ENCODE peak calls at places on chromosome 13, in ten cellular contexts. One of them, this sample, is unnamed.

GRCh38 chr13:36345438-36346221 is 564 bp downstream of the SPART start:
- DNase-seq in breast epithelium: no peak
- DNase-seq in endothelial cell of umbilical vein: peak; percentile 87
- DNase-seq in stomach: peak; percentile 67
- DNase-seq in GM23338: peak; percentile 86
- DNase-seq in esophagus muscularis mucosa: peak; percentile 93
- DNase-seq in Panc1: no peak
- DNase-seq in K562: peak; percentile 11
- DNase-seq in SK-N-SH: no peak
- DNase-seq in GM12878: no peak
- DNase-seq in this sample: peak; percentile 51

GRCh38 chr13:110714798-110715394 is 1.4 kb downstream of the ING1 start:
- DNase-seq in K562: no peak
- DNase-seq in SK-N-SH: no peak
- DNase-seq in esophagus muscularis mucosa: no peak
- DNase-seq in GM12878: no peak
- DNase-seq in stomach: peak; percentile 55
- DNase-seq in GM23338: peak; percentile 64
- DNase-seq in endothelial cell of umbilical vein: no peak
- DNase-seq in breast epithelium: peak; percentile 61
- DNase-seq in Panc1: no peak
- DNase-seq in this sample: peak; percentile 70

GRCh38 chr13:91313103-91313502 is 34.4 kb upstream of the MIR17HG start:
- DNase-seq in stomach: no peak
- DNase-seq in Panc1: no peak
- DNase-seq in K562: no peak
- DNase-seq in breast epithelium: no peak
- DNase-seq in GM12878: no peak
- DNase-seq in endothelial cell of umbilical vein: peak; percentile 51
- DNase-seq in esophagus muscularis mucosa: no peak
- DNase-seq in SK-N-SH: peak; percentile 16
- DNase-seq in GM23338: peak; percentile 66
- DNase-seq in this sample: no peak

GRCh38 chr13:94712812-94713555 is 639 bp upstream of the SOX21 start:
- DNase-seq in K562: no peak
- DNase-seq in stomach: peak; percentile 78
- DNase-seq in endothelial cell of umbilical vein: peak; percentile 74
- DNase-seq in breast epithelium: no peak
- DNase-seq in Panc1: no peak
- DNase-seq in GM12878: no peak
- DNase-seq in SK-N-SH: peak; percentile 76
- DNase-seq in esophagus muscularis mucosa: peak; percentile 83
- DNase-seq in GM23338: peak; percentile 60
- DNase-seq in this sample: peak; percentile 86

GRCh38 chr13:85367887-85368286 is 431.3 kb downstream of the SLITRK6 start:
- DNase-seq in stomach: no peak
- DNase-seq in breast epithelium: no peak
- DNase-seq in SK-N-SH: no peak
- DNase-seq in esophagus muscularis mucosa: no peak
- DNase-seq in Panc1: no peak
- DNase-seq in K562: no peak
- DNase-seq in GM23338: no peak
- DNase-seq in endothelial cell of umbilical vein: no peak
- DNase-seq in GM12878: no peak
- DNase-seq in this sample: no peak

GRCh38 chr13:60016229-60016628 is 147.5 kb downstream of the DIAPH3 start:
- DNase-seq in Panc1: no peak
- DNase-seq in K562: no peak
- DNase-seq in esophagus muscularis mucosa: no peak
- DNase-seq in GM12878: no peak
- DNase-seq in endothelial cell of umbilical vein: no peak
- DNase-seq in stomach: no peak
- DNase-seq in SK-N-SH: no peak
- DNase-seq in GM23338: no peak
- DNase-seq in breast epithelium: no peak
- DNase-seq in this sample: no peak

GRCh38 chr13:42895781-42896180 is 96.3 kb downstream of the EPSTI1 start:
- DNase-seq in esophagus muscularis mucosa: no peak
- DNase-seq in GM23338: no peak
- DNase-seq in endothelial cell of umbilical vein: peak; percentile 10
- DNase-seq in SK-N-SH: no peak
- DNase-seq in GM12878: no peak
- DNase-seq in K562: no peak
- DNase-seq in breast epithelium: no peak
- DNase-seq in stomach: no peak
- DNase-seq in Panc1: no peak
- DNase-seq in this sample: no peak

GRCh38 chr13:49023441-49023840 is 47.7 kb downstream of the FNDC3A start:
- DNase-seq in GM23338: no peak
- DNase-seq in esophagus muscularis mucosa: no peak
- DNase-seq in stomach: no peak
- DNase-seq in endothelial cell of umbilical vein: peak; percentile 28
- DNase-seq in breast epithelium: no peak
- DNase-seq in GM12878: no peak
- DNase-seq in K562: no peak
- DNase-seq in Panc1: peak; percentile 10
- DNase-seq in SK-N-SH: no peak
- DNase-seq in this sample: no peak

GRCh38 chr13:51534075-51534817 is 50.0 kb upstream of the WDFY2 start:
- DNase-seq in K562: no peak
- DNase-seq in breast epithelium: no peak
- DNase-seq in GM23338: no peak
- DNase-seq in esophagus muscularis mucosa: no peak
- DNase-seq in GM12878: no peak
- DNase-seq in stomach: peak; percentile 31
- DNase-seq in endothelial cell of umbilical vein: no peak
- DNase-seq in Panc1: no peak
- DNase-seq in SK-N-SH: no peak
- DNase-seq in this sample: no peak

GRCh38 chr13:30829145-30829544 is 76.9 kb upstream of the MEDAG start:
- DNase-seq in Panc1: no peak
- DNase-seq in GM12878: no peak
- DNase-seq in GM23338: no peak
- DNase-seq in SK-N-SH: no peak
- DNase-seq in K562: no peak
- DNase-seq in endothelial cell of umbilical vein: peak; percentile 31
- DNase-seq in esophagus muscularis mucosa: no peak
- DNase-seq in stomach: no peak
- DNase-seq in breast epithelium: no peak
- DNase-seq in this sample: no peak

GRCh38 chr13:21657538-21657937 is 13.3 kb upstream of the FGF9 start:
- DNase-seq in GM23338: no peak
- DNase-seq in SK-N-SH: no peak
- DNase-seq in Panc1: no peak
- DNase-seq in GM12878: no peak
- DNase-seq in stomach: no peak
- DNase-seq in endothelial cell of umbilical vein: no peak
- DNase-seq in K562: no peak
- DNase-seq in breast epithelium: no peak
- DNase-seq in esophagus muscularis mucosa: no peak
- DNase-seq in this sample: no peak

GRCh38 chr13:66425741-66426140 is 804.4 kb downstream of the PCDH9 start:
- DNase-seq in endothelial cell of umbilical vein: no peak
- DNase-seq in GM23338: no peak
- DNase-seq in esophagus muscularis mucosa: no peak
- DNase-seq in GM12878: no peak
- DNase-seq in SK-N-SH: no peak
- DNase-seq in Panc1: no peak
- DNase-seq in stomach: no peak
- DNase-seq in breast epithelium: no peak
- DNase-seq in K562: no peak
- DNase-seq in this sample: no peak

GRCh38 chr13:79361299-79361698 is 44.8 kb downstream of the RBM26 start:
- DNase-seq in GM12878: no peak
- DNase-seq in K562: no peak
- DNase-seq in GM23338: no peak
- DNase-seq in stomach: no peak
- DNase-seq in breast epithelium: no peak
- DNase-seq in SK-N-SH: no peak
- DNase-seq in Panc1: no peak
- DNase-seq in esophagus muscularis mucosa: no peak
- DNase-seq in endothelial cell of umbilical vein: no peak
- DNase-seq in this sample: no peak

GRCh38 chr13:79354285-79354684 is 51.8 kb downstream of the RBM26 start:
- DNase-seq in breast epithelium: no peak
- DNase-seq in esophagus muscularis mucosa: no peak
- DNase-seq in Panc1: no peak
- DNase-seq in stomach: no peak
- DNase-seq in K562: no peak
- DNase-seq in endothelial cell of umbilical vein: peak; percentile 15
- DNase-seq in GM12878: no peak
- DNase-seq in SK-N-SH: no peak
- DNase-seq in GM23338: no peak
- DNase-seq in this sample: no peak

GRCh38 chr13:79353698-79354097 is 52.4 kb downstream of the RBM26 start:
- DNase-seq in stomach: no peak
- DNase-seq in SK-N-SH: no peak
- DNase-seq in Panc1: no peak
- DNase-seq in GM12878: no peak
- DNase-seq in esophagus muscularis mucosa: no peak
- DNase-seq in GM23338: no peak
- DNase-seq in breast epithelium: no peak
- DNase-seq in endothelial cell of umbilical vein: peak; percentile 78
- DNase-seq in K562: no peak
- DNase-seq in this sample: no peak

GRCh38 chr13:79360064-79360463 is 46.0 kb downstream of the RBM26 start:
- DNase-seq in GM12878: no peak
- DNase-seq in stomach: no peak
- DNase-seq in Panc1: no peak
- DNase-seq in breast epithelium: no peak
- DNase-seq in esophagus muscularis mucosa: no peak
- DNase-seq in endothelial cell of umbilical vein: no peak
- DNase-seq in SK-N-SH: no peak
- DNase-seq in K562: no peak
- DNase-seq in GM23338: no peak
- DNase-seq in this sample: no peak

DNA sequence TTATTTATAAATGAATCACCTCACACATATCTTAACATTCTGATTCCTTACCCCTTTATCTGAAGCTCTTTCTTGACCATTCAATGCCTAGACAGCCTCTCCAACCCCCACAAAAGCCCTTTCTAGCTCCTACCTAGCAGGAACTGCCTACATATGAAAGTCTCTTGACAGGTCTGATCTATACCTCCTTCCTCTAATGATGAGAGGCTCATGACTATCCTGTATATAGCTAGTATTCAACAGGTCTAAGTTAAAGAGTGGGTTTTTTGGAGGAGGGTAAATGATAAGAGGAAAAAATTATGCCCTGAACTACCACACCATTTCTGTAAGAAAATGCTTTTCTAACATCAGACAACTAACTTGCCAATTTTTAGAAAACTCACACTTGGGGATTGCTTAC is 47.0 kb downstream of the RBM26 start:
- DNase-seq in SK-N-SH: no peak
- DNase-seq in stomach: no peak
- DNase-seq in GM12878: no peak
- DNase-seq in esophagus muscularis mucosa: no peak
- DNase-seq in GM23338: no peak
- DNase-seq in Panc1: no peak
- DNase-seq in K562: no peak
- DNase-seq in breast epithelium: no peak
- DNase-seq in endothelial cell of umbilical vein: no peak
- DNase-seq in this sample: no peak
- H3K36me3 ChIP-seq in SK-N-SH: peaks cover 73% of the 10 kb centered on the region
- H3K36me3 ChIP-seq in stomach: peaks cover 95% of the 10 kb centered on the region
- H3K36me3 ChIP-seq in GM12878: peaks cover 24% of the 10 kb centered on the region
- H3K36me3 ChIP-seq in esophagus muscularis mucosa: peaks cover 53% of the 10 kb centered on the region
- H3K36me3 ChIP-seq in GM23338: peaks cover 16% of the 10 kb centered on the region
- H3K36me3 ChIP-seq in Panc1: peaks cover 38% of the 10 kb centered on the region
- H3K36me3 ChIP-seq in K562: peaks cover 79% of the 10 kb centered on the region
- H3K36me3 ChIP-seq in breast epithelium: peaks cover 6% of the 10 kb centered on the region
- H3K36me3 ChIP-seq in endothelial cell of umbilical vein: no peaks in the 10 kb centered on the region
- H3K36me3 ChIP-seq in this sample: peaks cover 23% of the 10 kb centered on the region

DNA sequence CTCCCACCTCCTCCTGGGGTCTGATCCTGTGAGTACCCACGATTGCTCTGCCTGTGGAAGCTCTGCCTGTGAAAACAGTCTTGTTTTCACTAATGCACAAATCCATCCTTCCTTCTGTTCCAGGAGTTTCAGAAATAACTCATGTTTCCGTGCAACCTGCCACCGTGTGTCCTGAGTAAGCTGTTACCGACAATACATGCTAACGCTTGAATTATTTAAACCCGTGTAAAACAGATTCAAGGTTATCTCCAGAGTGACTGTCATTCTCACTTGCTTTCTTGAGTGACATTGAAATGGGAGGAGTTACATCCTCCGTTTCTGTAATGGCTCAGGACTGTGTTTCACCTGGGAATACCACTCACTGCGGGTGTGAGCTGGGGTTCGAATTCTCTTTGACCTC is 24.9 kb downstream of the GPR12 start:
- DNase-seq in SK-N-SH: no peak
- DNase-seq in Panc1: no peak
- DNase-seq in K562: no peak
- DNase-seq in stomach: no peak
- DNase-seq in breast epithelium: no peak
- DNase-seq in GM12878: no peak
- DNase-seq in GM23338: no peak
- DNase-seq in esophagus muscularis mucosa: no peak
- DNase-seq in endothelial cell of umbilical vein: no peak
- DNase-seq in this sample: no peak
- TF ChIP-seq POLR2AphosphoS5 in SK-N-SH: no peak
- TF ChIP-seq POLR2AphosphoS5 in Panc1: no peak
- TF ChIP-seq POLR2AphosphoS5 in K562: no peak
- TF ChIP-seq POLR2AphosphoS5 in stomach: no peak
- TF ChIP-seq POLR2AphosphoS5 in breast epithelium: no peak
- TF ChIP-seq POLR2AphosphoS5 in GM12878: no peak
- TF ChIP-seq POLR2AphosphoS5 in GM23338: no peak
- TF ChIP-seq POLR2AphosphoS5 in esophagus muscularis mucosa: no peak
- TF ChIP-seq POLR2AphosphoS5 in endothelial cell of umbilical vein: no peak
- TF ChIP-seq POLR2AphosphoS5 in this sample: no peak

DNA sequence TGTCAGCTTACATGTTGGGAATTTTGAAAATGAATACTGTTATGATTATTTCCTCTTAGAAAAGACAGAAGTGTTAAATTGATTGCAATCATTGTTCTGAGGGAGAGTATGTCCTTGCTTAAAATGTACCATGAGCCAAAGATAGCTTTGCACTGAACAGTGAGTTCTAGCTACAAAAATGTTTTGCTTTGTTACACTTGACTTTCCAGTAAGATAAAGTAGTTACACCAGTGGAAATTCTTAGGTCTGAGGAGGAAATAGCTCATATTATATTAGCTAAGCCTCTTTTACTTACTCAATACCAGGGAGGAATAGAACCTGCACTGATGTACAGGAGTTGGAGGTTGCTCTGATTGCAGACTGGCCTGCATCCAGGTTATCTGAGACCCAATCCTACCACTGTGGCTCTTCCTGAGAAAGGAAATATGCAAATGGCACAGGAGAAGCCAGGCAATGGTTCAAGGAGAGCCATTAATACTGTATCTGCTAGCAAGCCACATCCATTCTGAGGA is 53.0 kb upstream of the FBXL3 start:
- DNase-seq in K562: no peak
- DNase-seq in Panc1: no peak
- DNase-seq in GM23338: no peak
- DNase-seq in SK-N-SH: no peak
- DNase-seq in stomach: no peak
- DNase-seq in esophagus muscularis mucosa: no peak
- DNase-seq in breast epithelium: no peak
- DNase-seq in endothelial cell of umbilical vein: no peak
- DNase-seq in GM12878: no peak
- DNase-seq in this sample: no peak
- H3K36me3 ChIP-seq in K562: peaks cover 54% of the 10 kb centered on the region
- H3K36me3 ChIP-seq in Panc1: peaks cover 4% of the 10 kb centered on the region
- H3K36me3 ChIP-seq in GM23338: peaks cover 25% of the 10 kb centered on the region
- H3K36me3 ChIP-seq in SK-N-SH: peaks cover 63% of the 10 kb centered on the region
- H3K36me3 ChIP-seq in stomach: peaks cover 100% of the 10 kb centered on the region
- H3K36me3 ChIP-seq in esophagus muscularis mucosa: peaks cover 98% of the 10 kb centered on the region
- H3K36me3 ChIP-seq in breast epithelium: peaks cover 3% of the 10 kb centered on the region
- H3K36me3 ChIP-seq in endothelial cell of umbilical vein: peaks cover 12% of the 10 kb centered on the region
- H3K36me3 ChIP-seq in GM12878: peaks cover 42% of the 10 kb centered on the region
- H3K36me3 ChIP-seq in this sample: peaks cover 50% of the 10 kb centered on the region

GRCh38 chr13:103948477-103948876 is 882.3 kb upstream of the SLC10A2 start:
- DNase-seq in endothelial cell of umbilical vein: peak; percentile 92
- DNase-seq in SK-N-SH: no peak
- DNase-seq in Panc1: no peak
- DNase-seq in esophagus muscularis mucosa: no peak
- DNase-seq in breast epithelium: no peak
- DNase-seq in K562: no peak
- DNase-seq in GM12878: no peak
- DNase-seq in stomach: no peak
- DNase-seq in GM23338: no peak
- DNase-seq in this sample: no peak
- TF ChIP-seq POLR2AphosphoS5 in endothelial cell of umbilical vein: peak; percentile 58
- TF ChIP-seq POLR2AphosphoS5 in SK-N-SH: no peak
- TF ChIP-seq POLR2AphosphoS5 in Panc1: no peak
- TF ChIP-seq POLR2AphosphoS5 in esophagus muscularis mucosa: no peak
- TF ChIP-seq POLR2AphosphoS5 in breast epithelium: no peak
- TF ChIP-seq POLR2AphosphoS5 in K562: no peak
- TF ChIP-seq POLR2AphosphoS5 in GM12878: no peak
- TF ChIP-seq POLR2AphosphoS5 in stomach: no peak
- TF ChIP-seq POLR2AphosphoS5 in GM23338: no peak
- TF ChIP-seq POLR2AphosphoS5 in this sample: no peak